ENCODE peak calls at places on chromosome 18, in seven cellular contexts. One of them, this sample, is unnamed.

GRCh38 chr18:2657788-2658458 is 2.4 kb downstream of the SMCHD1 start:
- DNase-seq in LoVo: peak
- DNase-seq in CD8-positive, alpha-beta memory T cell: no peak
- DNase-seq in sciatic nerve: no peak
- DNase-seq in hypothalamus: no peak
- DNase-seq in HAP-1: peak
- DNase-seq in cardiac septum: no peak
- DNase-seq in this sample: no peak

GRCh38 chr18:67916142-67916541 is 399.6 kb upstream of the DSEL start:
- DNase-seq in LoVo: no peak
- DNase-seq in CD8-positive, alpha-beta memory T cell: no peak
- DNase-seq in sciatic nerve: no peak
- DNase-seq in hypothalamus: no peak
- DNase-seq in HAP-1: peak
- DNase-seq in cardiac septum: no peak
- DNase-seq in this sample: no peak

GRCh38 chr18:63155169-63155852 is 164.3 kb downstream of the BCL2 start:
- DNase-seq in LoVo: peak
- DNase-seq in CD8-positive, alpha-beta memory T cell: peak
- DNase-seq in sciatic nerve: peak
- DNase-seq in hypothalamus: peak
- DNase-seq in HAP-1: peak
- DNase-seq in cardiac septum: peak
- DNase-seq in this sample: peak

GRCh38 chr18:62634991-62635630 is 80.2 kb upstream of the PHLPP1 start:
- DNase-seq in LoVo: peak
- DNase-seq in CD8-positive, alpha-beta memory T cell: no peak
- DNase-seq in sciatic nerve: no peak
- DNase-seq in hypothalamus: no peak
- DNase-seq in HAP-1: no peak
- DNase-seq in cardiac septum: no peak
- DNase-seq in this sample: no peak

GRCh38 chr18:75868031-75868430 is 440.5 kb upstream of the SMIM21 start:
- DNase-seq in LoVo: no peak
- DNase-seq in CD8-positive, alpha-beta memory T cell: no peak
- DNase-seq in sciatic nerve: no peak
- DNase-seq in hypothalamus: no peak
- DNase-seq in HAP-1: no peak
- DNase-seq in cardiac septum: no peak
- DNase-seq in this sample: no peak

GRCh38 chr18:10040287-10041011 is 126.6 kb downstream of the VAPA start:
- DNase-seq in LoVo: no peak
- DNase-seq in CD8-positive, alpha-beta memory T cell: no peak
- DNase-seq in sciatic nerve: no peak
- DNase-seq in hypothalamus: no peak
- DNase-seq in HAP-1: no peak
- DNase-seq in cardiac septum: no peak
- DNase-seq in this sample: no peak

GRCh38 chr18:35267161-35267651 is 22.8 kb downstream of the ZSCAN30 start:
- DNase-seq in LoVo: no peak
- DNase-seq in CD8-positive, alpha-beta memory T cell: peak
- DNase-seq in sciatic nerve: peak
- DNase-seq in hypothalamus: peak
- DNase-seq in HAP-1: no peak
- DNase-seq in cardiac septum: peak
- DNase-seq in this sample: peak

GRCh38 chr18:45383228-45383627 is 232.0 kb upstream of the SLC14A2 start:
- DNase-seq in LoVo: no peak
- DNase-seq in CD8-positive, alpha-beta memory T cell: no peak
- DNase-seq in sciatic nerve: no peak
- DNase-seq in hypothalamus: no peak
- DNase-seq in HAP-1: no peak
- DNase-seq in cardiac septum: no peak
- DNase-seq in this sample: no peak

This sample was measured in upper lobe of right lung.